ENCODE peak calls at places on chromosomes 4 and X, in four cellular contexts. W, B, I and T are unnamed samples.

GRCh38 chr4:107094976-107095375 is 58.9 kb upstream of the DKK2 start:
- DNase-seq in B (no peak), I (no peak), W (no peak), T (no peak)

GRCh38 chr4:87224036-87224923 is 3.9 kb upstream of the KLHL8 start:
- DNase-seq in B (no peak), I (no peak), W (no peak), T (no peak)

GRCh38 chr4:46196086-46196485 is 72.2 kb upstream of the GABRG1 start:
- DNase-seq in B (peak; percentile 35), I (no peak), W (no peak), T (no peak)

GRCh38 chr4:87555751-87556619 is 26.8 kb upstream of the SPARCL1 start:
- DNase-seq in W (peak; percentile 60), B (no peak), I (peak; percentile 58), T (no peak)

GRCh38 chr4:6221851-6222760 is 21.8 kb upstream of the JAKMIP1 start:
- DNase-seq in B (peak; percentile 81), I (no peak), W (no peak), T (peak; percentile 77)

GRCh38 chr4:110626532-110627153 is 3.8 kb upstream of the PITX2 start:
- DNase-seq in W (no peak), B (peak; percentile 53), I (no peak), T (no peak)

GRCh38 chr4:107392951-107393350 is 327.1 kb downstream of the PAPSS1 start:
- DNase-seq in I (peak; percentile 1), B (no peak), W (peak; percentile 43), T (no peak)

GRCh38 chrX:16188687-16189086 is 21.4 kb downstream of the MAGEB17 start:
- DNase-seq in I (peak; percentile 57), B (no peak), W (no peak), T (no peak)

GRCh38 chr4:140260227-140260626 is 106.2 kb upstream of the MAML3 start:
- DNase-seq in B (no peak), W (peak; percentile 80), I (peak; percentile 94), T (no peak)

GRCh38 chr4:142405021-142405991 is 440.8 kb downstream of the INPP4B start:
- DNase-seq in I (peak; percentile 68), B (peak; percentile 68), W (peak; percentile 79), T (peak; percentile 15)

GRCh38 chr4:48372272-48372671 is 30.9 kb downstream of the SLAIN2 start:
- DNase-seq in B (no peak), W (no peak), I (no peak), T (no peak)

GRCh38 chr4:183618681-183619080 is 40.3 kb downstream of the RWDD4 start:
- DNase-seq in B (no peak), W (peak; percentile 17), I (no peak), T (no peak)

GRCh38 chr4:61200991-61201526 is 933 bp downstream of the ADGRL3 start:
- DNase-seq in W (peak; percentile 61), B (peak; percentile 74), I (no peak), T (peak; percentile 33)

GRCh38 chr4:168648929-168649328 is 152.1 kb downstream of the PALLD start:
- DNase-seq in I (peak; percentile 82), B (peak; percentile 95), W (peak; percentile 83), T (no peak)

GRCh38 chrX:41184312-41184711 is 99.1 kb downstream of the USP9X start:
- DNase-seq in W (no peak), I (no peak), B (no peak), T (no peak)

DNA sequence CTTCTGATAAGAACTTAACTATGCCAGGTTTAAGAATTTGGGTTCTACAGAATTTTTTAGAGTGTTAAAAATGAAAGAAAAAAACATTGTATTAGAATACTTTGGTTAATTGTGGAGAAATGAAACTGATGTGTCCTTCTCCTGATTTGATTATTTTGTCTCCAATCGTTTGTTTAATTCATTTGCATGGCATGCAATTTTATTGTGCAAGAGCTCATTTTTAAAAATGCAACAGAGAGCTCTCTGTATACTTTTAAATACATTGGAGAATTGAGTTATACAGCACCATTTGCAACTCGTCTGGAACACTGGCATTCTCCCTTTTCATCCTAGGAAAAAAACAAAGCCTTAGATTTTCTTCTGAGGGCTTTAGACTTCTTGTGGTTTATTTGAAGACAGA is 670 bp downstream of the EXOC1L start:
- DNase-seq in W (no peak), I (no peak), B (no peak), T (no peak)
- H3K4me3 ChIP-seq in W (peak overlapping the region; percentile 77), I (no peak overlapping the region), B (no peak overlapping the region), T (no peak overlapping the region)

DNA sequence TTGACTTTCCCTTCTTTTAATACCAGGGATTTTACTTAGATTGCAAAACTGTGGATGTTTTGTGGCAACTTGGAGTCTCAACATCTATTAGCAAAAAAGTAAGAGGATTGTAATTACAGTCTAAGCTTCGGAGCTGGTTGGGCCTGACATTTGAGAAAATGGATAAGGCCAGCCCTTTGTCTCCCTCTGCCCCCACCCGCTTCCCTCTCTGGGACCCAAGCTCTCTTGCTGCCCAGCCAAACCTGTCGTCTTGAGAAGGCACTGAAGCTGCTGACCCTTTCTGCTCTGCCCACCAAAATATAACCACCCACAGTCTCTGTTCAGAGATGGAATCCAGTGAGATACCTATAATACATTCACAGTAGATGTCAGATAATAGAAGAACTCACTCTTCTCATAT is 49.6 kb downstream of the SHROOM3 start:
- DNase-seq in W (no peak), B (no peak), I (no peak), T (no peak)
- H2BK5ac ChIP-seq in W (no peak overlapping the region), B (no peak overlapping the region), I (no peak overlapping the region), T (no peak overlapping the region)

GRCh38 chrX:18984381-18985185 is 669 bp upstream of the PHKA2 start:
- DNase-seq in B (peak; percentile 89), I (peak; percentile 52), W (peak; percentile 83), T (peak; percentile 71)

GRCh38 chrX:18981124-18981807 is 2.6 kb downstream of the PHKA2 start:
- DNase-seq in I (no peak), B (no peak), W (no peak), T (no peak)

GRCh38 chrX:18985186-18985435 is 1.2 kb upstream of the PHKA2 start:
- DNase-seq in W (no peak), B (no peak), I (no peak), T (no peak)

DNA sequence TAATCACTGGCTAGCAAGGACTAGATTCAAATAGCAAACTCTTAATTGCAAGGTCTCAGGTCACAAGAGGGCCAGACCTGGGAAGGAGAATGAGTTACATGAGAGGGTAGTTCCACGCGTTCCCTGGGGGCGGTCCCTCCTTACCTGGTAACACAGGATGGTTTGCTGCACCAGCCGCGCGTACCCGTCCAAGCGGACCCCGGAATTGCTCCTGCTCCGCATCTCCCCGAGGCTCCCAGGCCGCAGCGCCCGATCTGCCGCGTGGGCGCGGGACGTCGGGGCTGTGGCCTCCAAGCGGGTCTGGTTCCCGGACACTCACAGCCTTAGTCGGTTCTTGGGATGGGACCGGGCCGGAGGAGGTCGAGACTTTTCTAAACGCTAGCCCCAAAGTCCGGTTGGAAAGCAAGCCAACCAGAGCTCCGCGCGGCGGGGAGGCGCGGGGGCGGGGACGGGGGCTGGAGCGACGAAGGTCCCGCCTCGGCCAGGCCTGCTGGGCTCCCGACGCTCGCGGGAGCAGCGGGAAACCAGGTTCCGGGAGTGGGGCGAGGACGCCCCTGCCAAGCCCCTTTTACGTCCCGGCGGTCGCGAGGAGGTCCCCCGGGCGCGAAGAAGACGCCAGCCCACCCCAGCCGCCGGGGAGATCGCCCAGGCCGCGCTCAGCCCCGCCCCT is at the start of gene PHKA2:
- DNase-seq in W (peak; percentile 61), B (peak; percentile 65), I (no peak), T (no peak)
- H3K4ac ChIP-seq in W (peak within 1 kb of the TSS; percentile 26), B (no peak within 1 kb of the TSS), I (peak within 1 kb of the TSS; percentile 71), T (no peak within 1 kb of the TSS)

DNA sequence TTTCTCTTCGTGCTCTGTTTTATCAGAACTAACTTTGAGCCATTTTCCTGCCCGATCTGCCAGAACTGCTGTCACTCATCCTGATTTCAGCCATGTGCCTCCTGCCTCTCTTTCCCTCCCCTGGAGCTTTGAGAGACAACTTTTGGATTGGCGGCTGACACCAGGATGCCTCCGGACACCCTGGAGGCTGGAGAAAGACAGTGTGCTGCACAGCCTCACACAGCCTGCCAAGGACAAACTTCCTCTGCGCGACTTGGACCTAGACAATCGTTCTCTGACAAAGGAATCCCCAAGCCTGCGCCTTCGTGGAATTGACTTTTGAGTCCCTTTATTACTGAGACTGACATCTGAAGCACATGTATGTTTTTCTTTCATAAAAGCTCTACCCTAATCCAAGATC is 10.8 kb upstream of the LDB2 start:
- DNase-seq in W (no peak), I (no peak), B (no peak), T (no peak)
- H3K4me3 ChIP-seq in W (peak overlapping the region; percentile 57), I (no peak overlapping the region), B (no peak overlapping the region), T (peak overlapping the region; percentile 21)

GRCh38 chrX:13940646-13941045 is 89.0 kb downstream of the GEMIN8 start:
- DNase-seq in I (no peak), B (no peak), W (no peak), T (no peak)
- H2BK5ac ChIP-seq in I (no peak overlapping the region), B (no peak overlapping the region), W (no peak overlapping the region), T (no peak overlapping the region)